ENCODE peak calls at places on chromosomes 4 and X, in five cellular contexts. Q is HFF-Myc, V is pancreas, G is GM12865, D is PC-3. K is an unnamed sample.

GRCh38 chr4:133385161-133385954 is 236.3 kb downstream of the PCDH10 start:
- DNase-seq in Q (no peak), V (peak), G (peak), D (no peak), K (no peak)

GRCh38 chr4:39486221-39486804 is 27.5 kb downstream of the LIAS start:
- DNase-seq in Q (no peak), V (no peak), G (no peak), D (no peak), K (no peak)

GRCh38 chr4:141240671-141241070 is 20.0 kb downstream of the ZNF330 start:
- DNase-seq in Q (no peak), V (no peak), G (peak), D (no peak), K (no peak)

GRCh38 chr4:156584100-156584499 is 387.5 kb downstream of the PDGFC start:
- DNase-seq in Q (no peak), V (no peak), G (no peak), D (peak), K (no peak)

GRCh38 chr4:167031534-167032156 is 202.6 kb downstream of the SPOCK3 start:
- DNase-seq in Q (no peak), V (no peak), G (no peak), D (peak), K (no peak)

GRCh38 chr4:1600811-1601532 is 83.1 kb downstream of the FAM53A start:
- DNase-seq in Q (no peak), V (peak), G (no peak), D (no peak), K (no peak)

GRCh38 chr4:89077806-89078205 is 20.8 kb upstream of the FAM13A start:
- DNase-seq in Q (no peak), V (no peak), G (no peak), D (no peak), K (no peak)

GRCh38 chr4:109389367-109390118 is 44.1 kb upstream of the SEC24B start:
- DNase-seq in Q (no peak), V (no peak), G (peak), D (no peak), K (no peak)

GRCh38 chr4:40316782-40317635 is 18.1 kb upstream of the CHRNA9 start:
- DNase-seq in Q (peak), V (peak), G (peak), D (peak), K (peak)

GRCh38 chrX:22202251-22202650 is 70.5 kb upstream of the CBLL2 start:
- DNase-seq in Q (no peak), V (no peak), G (no peak), D (no peak), K (no peak)

GRCh38 chr4:2368779-2369437 is 49.5 kb downstream of the ZFYVE28 start:
- DNase-seq in Q (no peak), V (no peak), G (no peak), D (no peak), K (no peak)

GRCh38 chrX:134761788-134762187 is 103.5 kb upstream of the PLAC1 start:
- DNase-seq in Q (no peak), V (no peak), G (peak), D (peak), K (peak)

GRCh38 chr4:164716901-164717300 is 37.0 kb upstream of the SMIM31 start:
- DNase-seq in Q (no peak), V (no peak), G (peak), D (no peak), K (no peak)

GRCh38 chr4:188246488-188246887 is 107.2 kb downstream of the TRIML1 start:
- DNase-seq in Q (no peak), V (no peak), G (no peak), D (peak), K (no peak)

GRCh38 chr4:17324431-17324830 is 187.5 kb downstream of the QDPR start:
- DNase-seq in Q (no peak), V (no peak), G (peak), D (peak), K (peak)

GRCh38 chr4:10596586-10597285 is 87.8 kb downstream of the CLNK start:
- DNase-seq in Q (no peak), V (no peak), G (no peak), D (no peak), K (no peak)

GRCh38 chr4:125736057-125736456 is 421.3 kb downstream of the FAT4 start:
- DNase-seq in Q (no peak), V (no peak), G (no peak), D (peak), K (no peak)

GRCh38 chrX:154298312-154298711 is 2.7 kb downstream of the TKTL1 start:
- DNase-seq in Q (no peak), V (no peak), G (peak), D (no peak), K (no peak)

GRCh38 chr4:100695871-100696270 is 178.0 kb upstream of the EMCN start:
- DNase-seq in Q (no peak), V (no peak), G (no peak), D (no peak), K (no peak)

GRCh38 chr4:74012130-74012529 is 13.7 kb upstream of the CXCL5 start:
- DNase-seq in Q (no peak), V (no peak), G (no peak), D (no peak), K (no peak)

GRCh38 chr4:76308548-76308947 is 2.0 kb downstream of the STBD1 start:
- DNase-seq in Q (no peak), V (peak), G (no peak), D (no peak), K (no peak)

GRCh38 chrX:120419465-120419864 is 49.6 kb downstream of the LAMP2 start:
- DNase-seq in Q (no peak), V (no peak), G (peak), D (no peak), K (no peak)

GRCh38 chrX:44306336-44306735 is 37.1 kb downstream of the EFHC2 start:
- DNase-seq in Q (peak), V (no peak), G (no peak), D (peak), K (no peak)

GRCh38 chrX:19794690-19795089 is 92.7 kb downstream of the SH3KBP1 start:
- DNase-seq in Q (no peak), V (no peak), G (no peak), D (peak), K (no peak)

GRCh38 chrX:153973127-153974002 is 811 bp downstream of the TMEM187 start:
- DNase-seq in Q (no peak), V (peak), G (no peak), D (no peak), K (no peak)

GRCh38 chr4:104559502-104559901 is 64.8 kb upstream of the CXXC4 start:
- DNase-seq in Q (no peak), V (no peak), G (no peak), D (no peak), K (no peak)
- TF ChIP-seq CTCF in Q (no peak), V (no peak), G (no peak), D (no peak), K (no peak)

GRCh38 chrX:141467442-141467841 is 117.1 kb downstream of the SPANXA1 start:
- DNase-seq in Q (no peak), V (no peak), G (no peak), D (peak), K (no peak)
- TF ChIP-seq CTCF in Q (no peak), V (no peak), G (no peak), D (peak), K (no peak)

GRCh38 chrX:9923357-9923756 is 43.8 kb upstream of the CLDN34 start:
- DNase-seq in Q (no peak), V (no peak), G (no peak), D (no peak), K (no peak)

GRCh38 chrX:9926002-9926401 is 41.2 kb upstream of the CLDN34 start:
- DNase-seq in Q (no peak), V (no peak), G (no peak), D (no peak), K (no peak)

GRCh38 chrX:9919632-9920172 is 47.5 kb upstream of the CLDN34 start:
- DNase-seq in Q (no peak), V (no peak), G (no peak), D (no peak), K (no peak)

GRCh38 chrX:9917861-9918260 is 49.3 kb upstream of the CLDN34 start:
- DNase-seq in Q (no peak), V (no peak), G (no peak), D (no peak), K (no peak)

DNA sequence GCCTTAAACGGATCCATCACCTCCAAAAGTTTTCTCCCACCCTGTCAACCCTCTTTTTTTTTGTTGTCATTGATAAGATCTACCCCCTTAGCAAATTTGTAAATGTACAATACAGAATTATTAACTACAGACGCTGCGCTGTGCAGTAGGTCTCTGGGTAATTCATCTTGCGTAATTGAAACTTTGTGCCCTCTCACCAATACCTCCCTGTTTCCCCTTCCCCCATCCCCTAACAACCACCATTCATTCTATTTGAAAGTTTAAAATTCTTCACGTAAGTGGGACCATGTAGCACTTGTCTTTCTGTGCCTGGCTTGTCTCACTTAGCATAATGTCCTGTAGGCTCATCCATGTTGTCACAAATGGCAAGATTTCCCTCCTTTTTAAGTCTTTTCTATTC is 45.8 kb upstream of the CLDN34 start:
- DNase-seq in Q (no peak), V (no peak), G (no peak), D (no peak), K (no peak)
- TF ChIP-seq CTCF in Q (no peak), V (no peak), G (no peak), D (no peak), K (no peak)

DNA sequence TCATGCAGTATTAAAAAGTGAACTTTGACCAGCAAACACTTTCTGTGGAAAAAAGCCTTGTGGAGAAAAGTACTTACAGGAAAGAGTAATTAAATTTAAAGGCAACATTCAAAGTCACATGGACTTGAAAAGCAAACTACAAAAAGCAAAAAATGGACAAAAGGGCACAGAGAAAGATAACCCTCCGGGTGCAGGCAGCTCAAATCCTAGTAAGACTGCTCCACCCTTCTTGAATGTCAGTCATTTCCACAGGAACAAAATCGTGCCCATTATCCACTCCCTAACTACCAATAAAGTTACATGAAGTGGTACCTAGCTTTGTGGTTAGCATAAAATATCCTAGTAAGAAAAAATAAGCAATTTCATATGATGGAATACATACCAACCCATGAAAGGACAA is 43.4 kb downstream of the MAML3 start:
- DNase-seq in Q (no peak), V (no peak), G (no peak), D (no peak), K (no peak)
- TF ChIP-seq CTCF in Q (no peak), V (no peak), G (no peak), D (no peak), K (no peak)

DNA sequence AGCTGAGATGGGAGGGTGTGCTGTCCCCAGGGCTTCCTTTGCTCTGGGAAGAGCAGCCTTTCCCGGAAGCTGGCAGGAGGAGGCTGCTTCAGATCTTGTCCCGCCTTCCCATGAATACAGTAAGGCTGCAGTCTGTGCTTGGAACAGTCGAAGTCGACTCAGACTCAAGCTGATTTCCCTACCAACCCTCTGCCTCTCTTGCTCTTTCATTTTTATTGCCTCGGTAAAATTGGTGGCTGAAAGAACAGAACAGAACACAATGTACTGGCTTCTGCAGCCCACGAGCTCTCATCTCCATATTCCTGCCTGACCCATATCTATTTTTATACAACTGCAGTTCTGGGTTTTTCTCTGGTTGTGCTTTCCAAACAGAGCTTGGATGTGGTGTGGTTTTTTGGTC is 61.5 kb downstream of the ENPP6 start:
- DNase-seq in Q (no peak), V (no peak), G (no peak), D (no peak), K (no peak)
- TF ChIP-seq CTCF in Q (no peak), V (no peak), G (no peak), D (no peak), K (no peak)

K was measured in GM13976.